ENCODE peak calls at places on chromosomes 16 and 17, in six cellular contexts. One of them, this sample, is unnamed.

GRCh38 chr16:14280541-14280940 is 209.4 kb downstream of the MRTFB start:
- DNase-seq in PC-3: no peak
- DNase-seq in upper lobe of left lung: no peak
- DNase-seq in CD8-positive, alpha-beta T cell: no peak
- DNase-seq in AG04450: no peak
- DNase-seq in uterus: no peak
- DNase-seq in this sample: no peak

GRCh38 chr16:2163211-2163881 is 7.8 kb downstream of the TRAF7 start:
- DNase-seq in AG04450: no peak
- DNase-seq in PC-3: peak
- DNase-seq in uterus: no peak
- DNase-seq in CD8-positive, alpha-beta T cell: no peak
- DNase-seq in upper lobe of left lung: no peak
- DNase-seq in this sample: no peak

GRCh38 chr16:56419740-56420548 is 5.4 kb downstream of the AMFR start:
- DNase-seq in uterus: no peak
- DNase-seq in PC-3: no peak
- DNase-seq in upper lobe of left lung: no peak
- DNase-seq in CD8-positive, alpha-beta T cell: no peak
- DNase-seq in AG04450: no peak
- DNase-seq in this sample: no peak

GRCh38 chr17:3890893-3891219 is 2.0 kb downstream of the CAMKK1 start:
- DNase-seq in PC-3: no peak
- DNase-seq in CD8-positive, alpha-beta T cell: no peak
- DNase-seq in uterus: no peak
- DNase-seq in AG04450: no peak
- DNase-seq in upper lobe of left lung: no peak
- DNase-seq in this sample: no peak

GRCh38 chr17:4968916-4969550 is 1.4 kb upstream of the SPAG7 start:
- DNase-seq in CD8-positive, alpha-beta T cell: no peak
- DNase-seq in PC-3: peak
- DNase-seq in AG04450: peak
- DNase-seq in uterus: peak
- DNase-seq in upper lobe of left lung: no peak
- DNase-seq in this sample: no peak

GRCh38 chr17:5241861-5242671 is 7.4 kb upstream of the SCIMP start:
- DNase-seq in PC-3: no peak
- DNase-seq in uterus: no peak
- DNase-seq in upper lobe of left lung: no peak
- DNase-seq in AG04450: no peak
- DNase-seq in CD8-positive, alpha-beta T cell: peak
- DNase-seq in this sample: no peak

GRCh38 chr17:18042969-18043368 is 3.8 kb downstream of the GID4 start:
- DNase-seq in PC-3: no peak
- DNase-seq in upper lobe of left lung: no peak
- DNase-seq in AG04450: no peak
- DNase-seq in uterus: no peak
- DNase-seq in CD8-positive, alpha-beta T cell: no peak
- DNase-seq in this sample: no peak

GRCh38 chr16:25875956-25876608 is 184.3 kb downstream of the HS3ST4 start:
- DNase-seq in CD8-positive, alpha-beta T cell: no peak
- DNase-seq in PC-3: no peak
- DNase-seq in uterus: no peak
- DNase-seq in upper lobe of left lung: no peak
- DNase-seq in AG04450: no peak
- DNase-seq in this sample: no peak

GRCh38 chr16:48444574-48444973 is 59.4 kb upstream of the SIAH1 start:
- DNase-seq in upper lobe of left lung: no peak
- DNase-seq in CD8-positive, alpha-beta T cell: no peak
- DNase-seq in AG04450: peak
- DNase-seq in uterus: peak
- DNase-seq in PC-3: peak
- DNase-seq in this sample: no peak

GRCh38 chr17:7432296-7432695 is 2.9 kb upstream of the TMEM102 start:
- DNase-seq in uterus: no peak
- DNase-seq in upper lobe of left lung: no peak
- DNase-seq in PC-3: no peak
- DNase-seq in AG04450: no peak
- DNase-seq in CD8-positive, alpha-beta T cell: peak
- DNase-seq in this sample: no peak

GRCh38 chr17:7046127-7046724 is 2.3 kb upstream of the SLC16A11 start:
- DNase-seq in AG04450: no peak
- DNase-seq in CD8-positive, alpha-beta T cell: peak
- DNase-seq in uterus: no peak
- DNase-seq in upper lobe of left lung: peak
- DNase-seq in PC-3: peak
- DNase-seq in this sample: peak

GRCh38 chr17:2025220-2025621 is at the start of gene RTN4RL1:
- DNase-seq in upper lobe of left lung: peak
- DNase-seq in uterus: peak
- DNase-seq in CD8-positive, alpha-beta T cell: peak
- DNase-seq in PC-3: peak
- DNase-seq in AG04450: no peak
- DNase-seq in this sample: peak

GRCh38 chr16:354971-355441 is 2.5 kb upstream of the AXIN1 start:
- DNase-seq in upper lobe of left lung: no peak
- DNase-seq in uterus: no peak
- DNase-seq in PC-3: no peak
- DNase-seq in CD8-positive, alpha-beta T cell: peak
- DNase-seq in AG04450: no peak
- DNase-seq in this sample: no peak

GRCh38 chr16:81505011-81505660 is 60.5 kb downstream of the CMIP start:
- DNase-seq in uterus: no peak
- DNase-seq in PC-3: no peak
- DNase-seq in upper lobe of left lung: no peak
- DNase-seq in CD8-positive, alpha-beta T cell: no peak
- DNase-seq in AG04450: no peak
- DNase-seq in this sample: no peak

GRCh38 chr17:64982139-64982802 is 63.0 kb upstream of the LRRC37A3 start:
- DNase-seq in uterus: no peak
- DNase-seq in PC-3: peak
- DNase-seq in CD8-positive, alpha-beta T cell: no peak
- DNase-seq in AG04450: no peak
- DNase-seq in upper lobe of left lung: no peak
- DNase-seq in this sample: no peak

GRCh38 chr16:72945611-72946010 is 102.3 kb downstream of the ZFHX3 start:
- DNase-seq in AG04450: no peak
- DNase-seq in uterus: no peak
- DNase-seq in upper lobe of left lung: no peak
- DNase-seq in CD8-positive, alpha-beta T cell: no peak
- DNase-seq in PC-3: no peak
- DNase-seq in this sample: no peak

GRCh38 chr17:81391964-81392908 is 3.0 kb upstream of the BAHCC1 start:
- DNase-seq in PC-3: no peak
- DNase-seq in CD8-positive, alpha-beta T cell: no peak
- DNase-seq in uterus: peak
- DNase-seq in upper lobe of left lung: no peak
- DNase-seq in AG04450: no peak
- DNase-seq in this sample: no peak
- H3K27ac ChIP-seq in PC-3: no peak
- H3K27ac ChIP-seq in CD8-positive, alpha-beta T cell: no peak
- H3K27ac ChIP-seq in uterus: peak
- H3K27ac ChIP-seq in upper lobe of left lung: peak
- H3K27ac ChIP-seq in AG04450: peak
- H3K27ac ChIP-seq in this sample: peak

GRCh38 chr16:53057658-53058057 is 2.9 kb downstream of the CHD9 start:
- DNase-seq in uterus: no peak
- DNase-seq in PC-3: no peak
- DNase-seq in AG04450: no peak
- DNase-seq in CD8-positive, alpha-beta T cell: no peak
- DNase-seq in upper lobe of left lung: no peak
- DNase-seq in this sample: no peak

GRCh38 chr16:53055603-53056527 is 1.1 kb downstream of the CHD9 start:
- DNase-seq in PC-3: peak
- DNase-seq in CD8-positive, alpha-beta T cell: no peak
- DNase-seq in uterus: peak
- DNase-seq in AG04450: peak
- DNase-seq in upper lobe of left lung: peak
- DNase-seq in this sample: no peak

GRCh38 chr16:53054670-53055485 is at the start of gene CHD9:
- DNase-seq in upper lobe of left lung: peak
- DNase-seq in uterus: peak
- DNase-seq in AG04450: peak
- DNase-seq in PC-3: peak
- DNase-seq in CD8-positive, alpha-beta T cell: peak
- DNase-seq in this sample: peak

GRCh38 chr16:53058441-53058840 is 3.6 kb downstream of the CHD9 start:
- DNase-seq in AG04450: no peak
- DNase-seq in upper lobe of left lung: no peak
- DNase-seq in CD8-positive, alpha-beta T cell: no peak
- DNase-seq in PC-3: no peak
- DNase-seq in uterus: no peak
- DNase-seq in this sample: no peak

GRCh38 chr16:53056528-53056881 is 1.7 kb downstream of the CHD9 start:
- DNase-seq in uterus: no peak
- DNase-seq in AG04450: no peak
- DNase-seq in CD8-positive, alpha-beta T cell: no peak
- DNase-seq in upper lobe of left lung: no peak
- DNase-seq in PC-3: peak
- DNase-seq in this sample: no peak
- H3K27ac ChIP-seq in uterus: peak
- H3K27ac ChIP-seq in AG04450: no peak
- H3K27ac ChIP-seq in CD8-positive, alpha-beta T cell: no peak
- H3K27ac ChIP-seq in upper lobe of left lung: peak
- H3K27ac ChIP-seq in PC-3: no peak
- H3K27ac ChIP-seq in this sample: peak

GRCh38 chr17:48575673-48576478 is 2.3 kb downstream of the HOXB4 start:
- DNase-seq in uterus: no peak
- DNase-seq in PC-3: no peak
- DNase-seq in CD8-positive, alpha-beta T cell: no peak
- DNase-seq in upper lobe of left lung: no peak
- DNase-seq in AG04450: no peak
- DNase-seq in this sample: no peak
- H3K27ac ChIP-seq in uterus: peak
- H3K27ac ChIP-seq in PC-3: no peak
- H3K27ac ChIP-seq in CD8-positive, alpha-beta T cell: no peak
- H3K27ac ChIP-seq in upper lobe of left lung: peak
- H3K27ac ChIP-seq in AG04450: peak
- H3K27ac ChIP-seq in this sample: peak

GRCh38 chr16:86570542-86571196 is 4.0 kb downstream of the FOXC2 start:
- DNase-seq in AG04450: no peak
- DNase-seq in CD8-positive, alpha-beta T cell: no peak
- DNase-seq in PC-3: no peak
- DNase-seq in uterus: no peak
- DNase-seq in upper lobe of left lung: no peak
- DNase-seq in this sample: no peak

GRCh38 chr16:86567701-86568571 is 1.3 kb downstream of the FOXC2 start:
- DNase-seq in uterus: no peak
- DNase-seq in CD8-positive, alpha-beta T cell: no peak
- DNase-seq in PC-3: no peak
- DNase-seq in AG04450: no peak
- DNase-seq in upper lobe of left lung: no peak
- DNase-seq in this sample: no peak

GRCh38 chr16:86569843-86570447 is 3.3 kb downstream of the FOXC2 start:
- DNase-seq in uterus: no peak
- DNase-seq in AG04450: no peak
- DNase-seq in CD8-positive, alpha-beta T cell: no peak
- DNase-seq in PC-3: no peak
- DNase-seq in upper lobe of left lung: no peak
- DNase-seq in this sample: no peak

GRCh38 chr16:86566966-86567700 is 504 bp downstream of the FOXC2 start:
- DNase-seq in AG04450: no peak
- DNase-seq in PC-3: no peak
- DNase-seq in upper lobe of left lung: no peak
- DNase-seq in uterus: no peak
- DNase-seq in CD8-positive, alpha-beta T cell: no peak
- DNase-seq in this sample: no peak

GRCh38 chr16:86568677-86569623 is 2.3 kb downstream of the FOXC2 start:
- DNase-seq in PC-3: no peak
- DNase-seq in AG04450: no peak
- DNase-seq in uterus: no peak
- DNase-seq in CD8-positive, alpha-beta T cell: no peak
- DNase-seq in upper lobe of left lung: no peak
- DNase-seq in this sample: no peak
- H3K27ac ChIP-seq in PC-3: no peak
- H3K27ac ChIP-seq in AG04450: peak
- H3K27ac ChIP-seq in uterus: no peak
- H3K27ac ChIP-seq in CD8-positive, alpha-beta T cell: no peak
- H3K27ac ChIP-seq in upper lobe of left lung: no peak
- H3K27ac ChIP-seq in this sample: no peak

GRCh38 chr17:40564883-40565744 is at the start of gene CCR7:
- DNase-seq in upper lobe of left lung: no peak
- DNase-seq in CD8-positive, alpha-beta T cell: peak
- DNase-seq in AG04450: no peak
- DNase-seq in uterus: no peak
- DNase-seq in PC-3: no peak
- DNase-seq in this sample: no peak
- H3K27ac ChIP-seq in upper lobe of left lung: no peak
- H3K27ac ChIP-seq in CD8-positive, alpha-beta T cell: peak
- H3K27ac ChIP-seq in AG04450: no peak
- H3K27ac ChIP-seq in uterus: no peak
- H3K27ac ChIP-seq in PC-3: no peak
- H3K27ac ChIP-seq in this sample: no peak

GRCh38 chr17:82030470-82031302 is 792 bp upstream of the RAC3 start:
- DNase-seq in PC-3: peak
- DNase-seq in CD8-positive, alpha-beta T cell: peak
- DNase-seq in upper lobe of left lung: peak
- DNase-seq in AG04450: peak
- DNase-seq in uterus: peak
- DNase-seq in this sample: peak
- H3K27ac ChIP-seq in PC-3: peak
- H3K27ac ChIP-seq in CD8-positive, alpha-beta T cell: no peak
- H3K27ac ChIP-seq in upper lobe of left lung: peak
- H3K27ac ChIP-seq in AG04450: peak
- H3K27ac ChIP-seq in uterus: no peak
- H3K27ac ChIP-seq in this sample: peak

DNA sequence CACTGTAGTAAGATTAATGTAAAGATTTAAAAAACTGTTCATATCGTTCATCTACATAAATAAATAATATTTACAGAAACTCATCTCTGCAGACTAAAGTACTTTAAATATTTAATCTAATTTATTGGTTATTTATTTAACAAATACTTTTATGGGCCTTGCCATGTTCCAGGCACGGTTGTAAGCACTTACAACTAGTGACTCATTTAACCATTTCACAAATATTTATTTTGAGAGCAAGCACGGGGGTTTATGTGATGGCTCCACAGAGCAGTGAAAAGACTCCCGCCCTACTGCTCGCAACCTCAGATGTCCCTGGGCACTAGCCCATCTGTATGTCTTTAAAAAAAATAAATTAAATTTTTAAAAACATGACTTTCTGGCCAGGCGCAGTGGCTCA is 575.9 kb downstream of the WWOX start:
- DNase-seq in upper lobe of left lung: no peak
- DNase-seq in CD8-positive, alpha-beta T cell: no peak
- DNase-seq in AG04450: no peak
- DNase-seq in PC-3: peak
- DNase-seq in uterus: no peak
- DNase-seq in this sample: no peak
- H3K27ac ChIP-seq in upper lobe of left lung: no peak
- H3K27ac ChIP-seq in CD8-positive, alpha-beta T cell: no peak
- H3K27ac ChIP-seq in AG04450: no peak
- H3K27ac ChIP-seq in PC-3: no peak
- H3K27ac ChIP-seq in uterus: no peak
- H3K27ac ChIP-seq in this sample: no peak